ENCODE peak calls at places on chromosomes 7 and 10, in ten cellular contexts. N is left ventricle myocardium inferior; S is naive thymus-derived CD4-positive, alpha-beta T cell; O is fibroblast of mammary gland; V is GM23338; C is CD8-positive, alpha-beta T cell; H is epithelial cell of proximal tubule; M is mucosa of descending colon; L is A673; X is astrocyte of the spinal cord. Z is an unnamed sample.

GRCh38 chr7:1807821-1808600 is 137.9 kb downstream of the ELFN1 start:
- DNase-seq in L (no peak), C (no peak), N (no peak), M (no peak), V (no peak), H (no peak), X (no peak), S (no peak), O (no peak), Z (no peak)

GRCh38 chr10:69359089-69360025 is 57.4 kb downstream of the TACR2 start:
- DNase-seq in M (no peak), V (no peak), H (no peak), S (peak; percentile 70), L (no peak), O (peak; percentile 65), X (peak; percentile 25), C (peak; percentile 41), N (no peak), Z (peak; percentile 59)

GRCh38 chr10:110138197-110138812 is 69.1 kb upstream of the MXI1 start:
- DNase-seq in O (peak; percentile 71), M (no peak), X (peak; percentile 72), V (peak; percentile 92), C (no peak), L (peak; percentile 82), N (no peak), S (peak; percentile 81), H (no peak), Z (peak; percentile 78)

GRCh38 chr10:58868736-58869435 is 307.6 kb upstream of the PHYHIPL start:
- DNase-seq in L (no peak), C (no peak), N (no peak), X (no peak), V (no peak), S (no peak), O (peak; percentile 61), H (no peak), M (no peak), Z (no peak)

GRCh38 chr7:47326220-47326619 is 255.7 kb downstream of the TNS3 start:
- DNase-seq in O (peak; percentile 88), N (no peak), X (peak; percentile 87), V (peak; percentile 40), C (no peak), L (no peak), S (no peak), M (no peak), H (no peak), Z (no peak)

GRCh38 chr7:13279854-13280435 is 592.5 kb downstream of the ARL4A start:
- DNase-seq in S (peak; percentile 6), H (no peak), C (no peak), X (peak; percentile 58), V (peak; percentile 70), L (peak; percentile 61), O (peak; percentile 41), N (no peak), M (no peak), Z (no peak)

GRCh38 chr10:23197416-23197861 is 5.3 kb downstream of the PTF1A start:
- DNase-seq in H (no peak), O (no peak), S (no peak), C (no peak), M (no peak), N (no peak), L (no peak), X (no peak), V (peak; percentile 46), Z (no peak)

GRCh38 chr10:22434521-22434920 is 89.2 kb downstream of the SPAG6 start:
- DNase-seq in X (no peak), H (no peak), S (no peak), N (no peak), M (no peak), O (no peak), V (no peak), L (no peak), C (no peak), Z (no peak)

GRCh38 chr7:33554576-33554975 is 350.8 kb upstream of the BMPER start:
- DNase-seq in M (no peak), S (no peak), C (no peak), L (no peak), H (no peak), N (no peak), O (no peak), V (no peak), X (no peak), Z (no peak)

GRCh38 chr10:119049777-119050176 is 20.3 kb downstream of the NANOS1 start:
- DNase-seq in O (no peak), N (no peak), X (no peak), S (no peak), M (no peak), V (no peak), C (no peak), H (no peak), L (no peak), Z (no peak)

GRCh38 chr7:99631311-99632109 is 14.8 kb downstream of the ZSCAN25 start:
- DNase-seq in S (no peak), V (peak; percentile 54), X (peak; percentile 12), N (peak; percentile 34), M (no peak), O (peak; percentile 55), H (no peak), L (peak; percentile 27), C (no peak), Z (no peak)

GRCh38 chr7:46784746-46785145 is 797.2 kb downstream of the TNS3 start:
- DNase-seq in N (no peak), L (no peak), O (peak; percentile 85), C (no peak), V (no peak), M (no peak), H (peak; percentile 92), S (no peak), X (peak; percentile 76), Z (no peak)

DNA sequence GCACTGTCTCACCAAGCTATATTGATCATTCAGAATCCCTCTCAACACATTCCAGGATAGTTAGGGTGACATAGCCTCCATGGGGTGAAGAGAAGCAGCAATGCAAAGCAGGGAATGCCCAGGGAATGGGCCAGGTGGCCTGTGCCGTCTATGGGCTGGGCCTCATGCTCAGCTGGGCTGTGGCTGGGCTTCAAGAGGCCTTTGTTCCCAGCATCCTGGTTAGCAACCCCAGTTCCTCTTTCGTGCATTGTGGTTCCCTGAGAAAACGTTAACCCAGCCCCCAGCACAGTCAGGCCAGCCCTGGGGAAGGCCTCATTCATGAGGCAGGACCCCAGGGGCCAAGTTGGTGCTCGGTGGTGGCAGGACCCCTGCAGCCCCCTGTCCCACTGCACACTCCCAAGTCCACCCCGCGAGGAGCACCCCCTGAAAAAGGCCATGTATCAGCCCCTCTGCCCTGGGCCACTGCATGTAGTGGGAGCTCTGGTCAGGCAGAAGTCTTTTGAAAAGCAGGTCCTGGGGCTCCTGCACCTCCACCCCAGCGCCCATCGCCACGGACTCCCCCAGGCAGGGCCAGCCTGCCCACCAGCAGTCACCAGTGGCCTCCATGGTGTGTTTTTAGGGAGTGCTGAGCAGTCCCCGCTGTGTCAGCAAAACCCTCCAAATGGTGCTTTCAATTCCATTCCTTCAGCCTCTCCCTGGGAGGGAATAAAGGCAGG is 25.4 kb downstream of the VSIR start:
- DNase-seq in C (no peak), O (no peak), L (no peak), N (peak; percentile 47), M (peak; percentile 79), H (no peak), X (no peak), S (no peak), V (no peak), Z (no peak)
- H3K4me3 ChIP-seq in C (peak overlapping the region; percentile 27), O (no peak overlapping the region), L (no peak overlapping the region), N (peak overlapping the region; percentile 24), M (no peak overlapping the region), H (no peak overlapping the region), X (no peak overlapping the region), S (peak overlapping the region; percentile 40), V (no peak overlapping the region), Z (no peak overlapping the region)

GRCh38 chr7:44403176-44403759 is 77.9 kb upstream of the CAMK2B start:
- DNase-seq in X (no peak), V (no peak), N (no peak), L (no peak), O (no peak), M (no peak), S (no peak), H (no peak), C (no peak), Z (no peak)
- H3K4me3 ChIP-seq in X (no peak overlapping the region), V (no peak overlapping the region), N (no peak overlapping the region), L (no peak overlapping the region), O (no peak overlapping the region), M (no peak overlapping the region), S (no peak overlapping the region), H (no peak overlapping the region), C (no peak overlapping the region), Z (no peak overlapping the region)

DNA sequence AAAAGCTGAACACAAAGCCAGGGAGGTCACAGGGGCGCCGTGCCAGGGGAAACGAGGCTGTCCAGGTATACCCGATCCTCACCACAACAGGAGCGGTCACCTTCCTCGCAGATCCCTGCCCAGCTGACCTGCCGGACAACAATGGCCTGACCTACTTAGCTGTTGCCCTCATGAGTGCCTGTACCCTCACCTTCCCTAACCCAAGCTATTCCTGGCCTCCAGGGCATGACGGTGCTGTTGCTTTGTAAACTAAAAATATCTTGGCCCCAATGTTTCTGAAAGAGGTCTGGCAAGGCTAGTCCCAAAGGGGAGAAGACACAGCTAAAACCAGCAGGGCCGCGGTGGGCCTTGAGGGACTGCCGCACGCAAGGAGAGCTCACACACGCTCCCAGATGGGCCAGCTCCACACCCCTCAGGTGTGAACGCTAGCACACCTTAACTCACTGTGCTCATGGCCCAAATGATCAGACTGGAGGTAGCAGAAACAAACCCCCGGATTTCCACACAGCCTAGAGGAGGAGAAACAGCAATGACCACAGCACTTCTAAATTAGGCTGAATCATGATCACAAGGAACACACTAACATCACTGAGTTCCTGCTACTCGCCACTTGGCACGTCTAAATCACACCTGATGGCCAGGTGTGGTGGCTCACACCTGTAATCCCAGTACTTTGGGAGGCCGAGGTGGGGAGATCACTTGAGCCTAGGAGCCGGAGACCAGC is 66.3 kb upstream of the CYTH3 start:
- DNase-seq in M (no peak), V (no peak), X (no peak), O (no peak), H (no peak), C (no peak), N (peak; percentile 31), L (no peak), S (no peak), Z (no peak)
- H3K4me3 ChIP-seq in M (no peak overlapping the region), V (no peak overlapping the region), X (no peak overlapping the region), O (no peak overlapping the region), H (no peak overlapping the region), C (no peak overlapping the region), N (peak overlapping the region; percentile 42), L (no peak overlapping the region), S (no peak overlapping the region), Z (no peak overlapping the region)

DNA sequence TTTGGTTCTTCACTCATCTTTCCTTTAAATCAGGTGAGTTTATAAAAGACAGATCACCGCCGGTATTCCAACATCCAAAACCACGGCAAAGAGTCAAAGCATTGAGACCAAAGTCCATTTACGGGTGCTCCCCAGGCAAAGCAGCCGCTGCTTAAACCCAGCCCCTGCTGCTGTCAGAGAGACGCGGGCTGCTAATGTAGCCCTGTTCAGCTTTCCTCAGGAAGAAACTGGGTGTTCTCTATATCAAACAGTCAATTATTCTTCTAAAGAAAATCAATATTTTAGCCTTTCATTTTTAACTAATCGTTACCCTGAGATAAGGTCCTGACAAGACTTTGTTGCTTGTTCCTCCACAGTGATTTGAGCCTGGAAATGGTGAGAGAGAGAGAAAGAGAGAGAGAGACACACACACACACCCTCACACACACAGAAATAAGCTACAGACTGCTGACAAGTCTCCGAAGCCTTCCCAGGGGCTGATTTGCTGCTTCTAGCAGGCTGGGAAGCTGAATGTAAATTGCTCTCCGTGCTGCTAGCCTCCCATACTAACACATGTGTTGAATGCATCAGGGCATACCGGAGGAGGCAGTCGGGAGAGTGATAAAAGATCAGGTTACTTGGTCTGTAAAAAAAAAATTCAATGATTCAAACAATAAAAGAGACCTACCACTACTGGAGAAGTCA is 183.0 kb upstream of the ANK3 start:
- DNase-seq in L (peak; percentile 82), H (peak; percentile 27), V (peak; percentile 74), M (no peak), C (no peak), O (peak; percentile 41), S (peak; percentile 30), X (peak; percentile 78), N (peak; percentile 18), Z (no peak)
- H3K4me3 ChIP-seq in L (peak overlapping the region; percentile 42), H (peak overlapping the region; percentile 53), V (peak overlapping the region; percentile 15), M (no peak overlapping the region), C (no peak overlapping the region), O (peak overlapping the region; percentile 13), S (no peak overlapping the region), X (peak overlapping the region; percentile 44), N (peak overlapping the region; percentile 63), Z (no peak overlapping the region)